ENCODE peak calls at places on chromosome 21, in seven cellular contexts. N is lower lobe of right lung, V is psoas muscle, K is ovary, J is thoracic aorta, X is mammary epithelial cell, C is NT2/D1. M is an unnamed sample.
A peak's percentile ranks its signal among the peaks of the same experiment; 100 is the strongest.

GRCh38 chr21:29753216-29753615 is 186.6 kb downstream of the GRIK1 start:
- DNase-seq in N (no peak), V (no peak), K (no peak), J (no peak), X (no peak), C (no peak), M (no peak)

GRCh38 chr21:33362044-33362555 is 37.3 kb downstream of the IFNAR1 start:
- DNase-seq in N (no peak), V (no peak), K (no peak), J (no peak), X (no peak), C (peak; percentile 66), M (peak; percentile 86)

GRCh38 chr21:31132574-31133242 is 94.4 kb upstream of the KRTAP19-8 start:
- DNase-seq in N (no peak), V (no peak), K (no peak), J (no peak), X (no peak), C (no peak), M (peak; percentile 93)

GRCh38 chr21:20730421-20730820 is 267.8 kb upstream of the NCAM2 start:
- DNase-seq in N (no peak), V (no peak), K (no peak), J (no peak), X (no peak), C (no peak), M (no peak)

GRCh38 chr21:26267389-26267788 is 96.8 kb upstream of the APP start:
- DNase-seq in N (no peak), V (no peak), K (no peak), J (no peak), X (no peak), C (no peak), M (no peak)

GRCh38 chr21:18499761-18500376 is 96.3 kb upstream of the TMPRSS15 start:
- DNase-seq in N (no peak), V (no peak), K (no peak), J (no peak), X (no peak), C (peak; percentile 54), M (peak; percentile 17)

GRCh38 chr21:33157303-33157702 is 72.4 kb upstream of the IFNAR2 start:
- DNase-seq in N (no peak), V (no peak), K (no peak), J (no peak), X (no peak), C (no peak), M (no peak)

GRCh38 chr21:27831177-27831576 is 864.3 kb upstream of the ADAMTS5 start:
- DNase-seq in N (no peak), V (no peak), K (no peak), J (no peak), X (no peak), C (no peak), M (no peak)

GRCh38 chr21:19540287-19540686 is 1136.7 kb upstream of the TMPRSS15 start:
- DNase-seq in N (no peak), V (no peak), K (no peak), J (no peak), X (no peak), C (no peak), M (no peak)

GRCh38 chr21:34035619-34036354 is 37.6 kb upstream of the MRPS6 start:
- DNase-seq in N (no peak), V (no peak), K (no peak), J (no peak), X (peak; percentile 37), C (no peak), M (no peak)

GRCh38 chr21:19993186-19993711 is 1005.0 kb upstream of the NCAM2 start:
- DNase-seq in N (no peak), V (no peak), K (no peak), J (no peak), X (no peak), C (no peak), M (no peak)

GRCh38 chr21:18373631-18374030 is 30.0 kb downstream of the TMPRSS15 start:
- DNase-seq in N (no peak), V (no peak), K (no peak), J (no peak), X (no peak), C (no peak), M (no peak)

GRCh38 chr21:22791986-22792560 is 1793.9 kb downstream of the NCAM2 start:
- DNase-seq in N (no peak), V (no peak), K (no peak), J (no peak), X (no peak), C (peak; percentile 54), M (peak; percentile 14)

GRCh38 chr21:28822882-28823335 is 169.8 kb downstream of the LTN1 start:
- DNase-seq in N (no peak), V (no peak), K (no peak), J (no peak), X (no peak), C (peak; percentile 13), M (no peak)

GRCh38 chr21:33434770-33435360 is 31.7 kb downstream of the IFNGR2 start:
- DNase-seq in N (peak; percentile 24), V (no peak), K (no peak), J (no peak), X (peak; percentile 97), C (no peak), M (no peak)

GRCh38 chr21:26849428-26850115 is 4.4 kb upstream of the ADAMTS1 start:
- DNase-seq in N (no peak), V (no peak), K (no peak), J (no peak), X (peak; percentile 37), C (peak; percentile 36), M (peak; percentile 13)

GRCh38 chr21:27275294-27275927 is 308.5 kb upstream of the ADAMTS5 start:
- DNase-seq in N (no peak), V (no peak), K (no peak), J (no peak), X (peak; percentile 74), C (no peak), M (no peak)

GRCh38 chr21:17466166-17466565 is 46.7 kb upstream of the CXADR start:
- DNase-seq in N (no peak), V (no peak), K (no peak), J (no peak), X (peak; percentile 57), C (no peak), M (no peak)

GRCh38 chr21:20968391-20968790 is 29.8 kb upstream of the NCAM2 start:
- DNase-seq in N (no peak), V (no peak), K (no peak), J (no peak), X (no peak), C (no peak), M (no peak)

GRCh38 chr21:33441489-33442477 is 38.0 kb downstream of the TMEM50B start:
- DNase-seq in N (peak; percentile 68), V (peak; percentile 67), K (no peak), J (no peak), X (peak; percentile 96), C (no peak), M (no peak)

GRCh38 chr21:30986966-30987365 is 51.3 kb downstream of the KRTAP19-8 start:
- DNase-seq in N (no peak), V (no peak), K (no peak), J (no peak), X (no peak), C (no peak), M (no peak)

GRCh38 chr21:23887709-23888303 is 1719.5 kb downstream of the MRPL39 start:
- DNase-seq in N (no peak), V (no peak), K (no peak), J (no peak), X (no peak), C (no peak), M (peak; percentile 44)

GRCh38 chr21:44815852-44816628 is 1.8 kb downstream of the SUMO3 start:
- DNase-seq in N (no peak), V (no peak), K (peak; percentile 53), J (no peak), X (no peak), C (no peak), M (no peak)
- H3K4me1 ChIP-seq in N (peaks cover 38% of the 10 kb centered on the region), V (peaks cover 13% of the 10 kb centered on the region), K (peaks cover 14% of the 10 kb centered on the region), J (peaks cover 6% of the 10 kb centered on the region), X (peaks cover 5% of the 10 kb centered on the region), C (peaks cover 12% of the 10 kb centered on the region), M (no peaks in the 10 kb centered on the region)

GRCh38 chr21:43926196-43926595 is 61.2 kb downstream of the AGPAT3 start:
- DNase-seq in N (peak; percentile 46), V (peak; percentile 61), K (no peak), J (no peak), X (no peak), C (no peak), M (no peak)

GRCh38 chr21:43923391-43923790 is 58.4 kb downstream of the AGPAT3 start:
- DNase-seq in N (no peak), V (peak; percentile 53), K (no peak), J (no peak), X (no peak), C (no peak), M (no peak)

GRCh38 chr21:43924421-43925095 is 59.5 kb downstream of the AGPAT3 start:
- DNase-seq in N (peak; percentile 43), V (peak; percentile 56), K (no peak), J (no peak), X (no peak), C (no peak), M (no peak)

GRCh38 chr21:43925609-43926008 is 60.6 kb downstream of the AGPAT3 start:
- DNase-seq in N (peak; percentile 15), V (peak; percentile 55), K (no peak), J (no peak), X (peak; percentile 73), C (no peak), M (no peak)

GRCh38 chr21:43925096-43925481 is 60.1 kb downstream of the AGPAT3 start:
- DNase-seq in N (peak; percentile 31), V (peak; percentile 80), K (no peak), J (no peak), X (peak; percentile 47), C (no peak), M (no peak)
- H3K4me1 ChIP-seq in N (peaks cover 28% of the 10 kb centered on the region), V (peaks cover 84% of the 10 kb centered on the region), K (peaks cover 8% of the 10 kb centered on the region), J (no peaks in the 10 kb centered on the region), X (peaks cover 21% of the 10 kb centered on the region), C (peaks cover 38% of the 10 kb centered on the region), M (peaks cover 20% of the 10 kb centered on the region)

GRCh38 chr21:41479686-41480085 is 28.3 kb downstream of the TMPRSS2 start:
- DNase-seq in N (no peak), V (no peak), K (no peak), J (no peak), X (no peak), C (no peak), M (no peak)
- H3K4me1 ChIP-seq in N (peaks cover 26% of the 10 kb centered on the region), V (no peaks in the 10 kb centered on the region), K (no peaks in the 10 kb centered on the region), J (no peaks in the 10 kb centered on the region), X (peaks cover 11% of the 10 kb centered on the region), C (peaks cover 32% of the 10 kb centered on the region), M (no peaks in the 10 kb centered on the region)

GRCh38 chr21:14548751-14549150 is 2.6 kb upstream of the SAMSN1 start:
- DNase-seq in N (no peak), V (no peak), K (no peak), J (no peak), X (peak; percentile 46), C (no peak), M (no peak)

GRCh38 chr21:14542638-14543037 is 3.5 kb downstream of the SAMSN1 start:
- DNase-seq in N (no peak), V (no peak), K (no peak), J (no peak), X (no peak), C (no peak), M (no peak)

GRCh38 chr21:14547834-14548513 is 1.9 kb upstream of the SAMSN1 start:
- DNase-seq in N (no peak), V (no peak), K (no peak), J (no peak), X (no peak), C (no peak), M (no peak)

GRCh38 chr21:14543983-14544382 is 2.1 kb downstream of the SAMSN1 start:
- DNase-seq in N (no peak), V (no peak), K (no peak), J (no peak), X (no peak), C (no peak), M (no peak)

GRCh38 chr21:14545906-14546480 is at the start of gene SAMSN1:
- DNase-seq in N (peak; percentile 64), V (no peak), K (no peak), J (no peak), X (no peak), C (no peak), M (peak; percentile 75)
- H3K4me1 ChIP-seq in N (no peaks in the 10 kb centered on the region), V (no peaks in the 10 kb centered on the region), K (no peaks in the 10 kb centered on the region), J (no peaks in the 10 kb centered on the region), X (no peaks in the 10 kb centered on the region), C (no peaks in the 10 kb centered on the region), M (peaks cover 43% of the 10 kb centered on the region)